ENCODE peak calls at places on chromosomes 4 and X, in five cellular contexts. One of them, this sample, is unnamed.

GRCh38 chr4:76984788-76985211 is 35.2 kb downstream of the SEPTIN11 start:
- DNase-seq in kidney tubule cell: peak
- DNase-seq in GM10248: no peak
- DNase-seq in stimulated activated CD4-positive, alpha-beta T cell treated with anti-CD3 and anti-CD28 coated beads, TNF-alpha, amount 100 ng/mL, for 48 hours: no peak
- DNase-seq in thoracic aorta: peak
- DNase-seq in this sample: no peak

GRCh38 chr4:108398326-108398725 is 222.1 kb upstream of the RPL34 start:
- DNase-seq in kidney tubule cell: peak
- DNase-seq in GM10248: no peak
- DNase-seq in stimulated activated CD4-positive, alpha-beta T cell treated with anti-CD3 and anti-CD28 coated beads, TNF-alpha, amount 100 ng/mL, for 48 hours: no peak
- DNase-seq in thoracic aorta: no peak
- DNase-seq in this sample: no peak

GRCh38 chr4:138090145-138090917 is 151.8 kb downstream of the SLC7A11 start:
- DNase-seq in kidney tubule cell: peak
- DNase-seq in GM10248: peak
- DNase-seq in stimulated activated CD4-positive, alpha-beta T cell treated with anti-CD3 and anti-CD28 coated beads, TNF-alpha, amount 100 ng/mL, for 48 hours: no peak
- DNase-seq in thoracic aorta: no peak
- DNase-seq in this sample: peak

GRCh38 chrX:130060122-130061069 is 49.9 kb downstream of the ELF4 start:
- DNase-seq in kidney tubule cell: peak
- DNase-seq in GM10248: peak
- DNase-seq in stimulated activated CD4-positive, alpha-beta T cell treated with anti-CD3 and anti-CD28 coated beads, TNF-alpha, amount 100 ng/mL, for 48 hours: peak
- DNase-seq in thoracic aorta: no peak
- DNase-seq in this sample: peak

GRCh38 chr4:76905521-76905920 is 7.6 kb upstream of the SOWAHB start:
- DNase-seq in kidney tubule cell: peak
- DNase-seq in GM10248: no peak
- DNase-seq in stimulated activated CD4-positive, alpha-beta T cell treated with anti-CD3 and anti-CD28 coated beads, TNF-alpha, amount 100 ng/mL, for 48 hours: no peak
- DNase-seq in thoracic aorta: no peak
- DNase-seq in this sample: no peak

GRCh38 chr4:10045481-10045880 is 24.2 kb upstream of the SLC2A9 start:
- DNase-seq in kidney tubule cell: peak
- DNase-seq in GM10248: no peak
- DNase-seq in stimulated activated CD4-positive, alpha-beta T cell treated with anti-CD3 and anti-CD28 coated beads, TNF-alpha, amount 100 ng/mL, for 48 hours: no peak
- DNase-seq in thoracic aorta: no peak
- DNase-seq in this sample: no peak

GRCh38 chr4:48472794-48473193 is 10.3 kb upstream of the SLC10A4 start:
- DNase-seq in kidney tubule cell: no peak
- DNase-seq in GM10248: no peak
- DNase-seq in stimulated activated CD4-positive, alpha-beta T cell treated with anti-CD3 and anti-CD28 coated beads, TNF-alpha, amount 100 ng/mL, for 48 hours: no peak
- DNase-seq in thoracic aorta: no peak
- DNase-seq in this sample: no peak

GRCh38 chr4:145528601-145529000 is 46.9 kb downstream of the SMAD1 start:
- DNase-seq in kidney tubule cell: peak
- DNase-seq in GM10248: no peak
- DNase-seq in stimulated activated CD4-positive, alpha-beta T cell treated with anti-CD3 and anti-CD28 coated beads, TNF-alpha, amount 100 ng/mL, for 48 hours: no peak
- DNase-seq in thoracic aorta: no peak
- DNase-seq in this sample: no peak

GRCh38 chrX:110244951-110245480 is 72.9 kb downstream of the AMMECR1 start:
- DNase-seq in kidney tubule cell: no peak
- DNase-seq in GM10248: no peak
- DNase-seq in stimulated activated CD4-positive, alpha-beta T cell treated with anti-CD3 and anti-CD28 coated beads, TNF-alpha, amount 100 ng/mL, for 48 hours: no peak
- DNase-seq in thoracic aorta: no peak
- DNase-seq in this sample: no peak

GRCh38 chrX:25105251-25105650 is 89.5 kb upstream of the ARX start:
- DNase-seq in kidney tubule cell: no peak
- DNase-seq in GM10248: no peak
- DNase-seq in stimulated activated CD4-positive, alpha-beta T cell treated with anti-CD3 and anti-CD28 coated beads, TNF-alpha, amount 100 ng/mL, for 48 hours: no peak
- DNase-seq in thoracic aorta: no peak
- DNase-seq in this sample: no peak

GRCh38 chr4:168119870-168120269 is 27.5 kb downstream of the ANXA10 start:
- DNase-seq in kidney tubule cell: no peak
- DNase-seq in GM10248: no peak
- DNase-seq in stimulated activated CD4-positive, alpha-beta T cell treated with anti-CD3 and anti-CD28 coated beads, TNF-alpha, amount 100 ng/mL, for 48 hours: no peak
- DNase-seq in thoracic aorta: no peak
- DNase-seq in this sample: no peak

GRCh38 chr4:103011378-103012025 is 8.0 kb downstream of the SLC9B1 start:
- DNase-seq in kidney tubule cell: peak
- DNase-seq in GM10248: no peak
- DNase-seq in stimulated activated CD4-positive, alpha-beta T cell treated with anti-CD3 and anti-CD28 coated beads, TNF-alpha, amount 100 ng/mL, for 48 hours: no peak
- DNase-seq in thoracic aorta: no peak
- DNase-seq in this sample: no peak

GRCh38 chr4:138864961-138865720 is 150.4 kb upstream of the NOCT start:
- DNase-seq in kidney tubule cell: peak
- DNase-seq in GM10248: no peak
- DNase-seq in stimulated activated CD4-positive, alpha-beta T cell treated with anti-CD3 and anti-CD28 coated beads, TNF-alpha, amount 100 ng/mL, for 48 hours: no peak
- DNase-seq in thoracic aorta: no peak
- DNase-seq in this sample: no peak

GRCh38 chr4:174061026-174061425 is 222.4 kb downstream of the FBXO8 start:
- DNase-seq in kidney tubule cell: no peak
- DNase-seq in GM10248: no peak
- DNase-seq in stimulated activated CD4-positive, alpha-beta T cell treated with anti-CD3 and anti-CD28 coated beads, TNF-alpha, amount 100 ng/mL, for 48 hours: no peak
- DNase-seq in thoracic aorta: no peak
- DNase-seq in this sample: no peak

GRCh38 chr4:79652232-79652631 is 244.2 kb upstream of the GK2 start:
- DNase-seq in kidney tubule cell: peak
- DNase-seq in GM10248: no peak
- DNase-seq in stimulated activated CD4-positive, alpha-beta T cell treated with anti-CD3 and anti-CD28 coated beads, TNF-alpha, amount 100 ng/mL, for 48 hours: no peak
- DNase-seq in thoracic aorta: no peak
- DNase-seq in this sample: no peak

This sample was measured in nucleus accumbens.